ENCODE peak calls at places on chromosomes 2 and 18, in ten cellular contexts. One of them, this sample, is unnamed. For H3K9me3 and H4K20me1, the result is how much of the 10 kb centered on the place peaks cover.

GRCh38 chr2:199468561-199469513 is 11.1 kb upstream of the SATB2 start:
- DNase-seq in endothelial cell of umbilical vein: no peak
- DNase-seq in OCI-LY7: no peak
- DNase-seq in GM12878: no peak
- DNase-seq in H9: peak
- DNase-seq in neural progenitor cell: peak
- DNase-seq in PC-3: no peak
- DNase-seq in fibroblast of lung: no peak
- DNase-seq in HCT116: no peak
- DNase-seq in osteoblast: peak
- DNase-seq in this sample: no peak

GRCh38 chr2:231393149-231394131 is 2.1 kb upstream of the B3GNT7 start:
- DNase-seq in endothelial cell of umbilical vein: no peak
- DNase-seq in OCI-LY7: peak
- DNase-seq in GM12878: peak
- DNase-seq in H9: peak
- DNase-seq in neural progenitor cell: peak
- DNase-seq in PC-3: no peak
- DNase-seq in fibroblast of lung: no peak
- DNase-seq in HCT116: no peak
- DNase-seq in osteoblast: peak
- DNase-seq in this sample: no peak

GRCh38 chr2:84991404-84992151 is 20.6 kb downstream of the KCMF1 start:
- DNase-seq in endothelial cell of umbilical vein: peak
- DNase-seq in OCI-LY7: no peak
- DNase-seq in GM12878: no peak
- DNase-seq in H9: no peak
- DNase-seq in neural progenitor cell: no peak
- DNase-seq in PC-3: peak
- DNase-seq in fibroblast of lung: peak
- DNase-seq in HCT116: no peak
- DNase-seq in osteoblast: no peak
- DNase-seq in this sample: no peak

GRCh38 chr2:72235497-72236413 is 88.1 kb upstream of the CYP26B1 start:
- DNase-seq in endothelial cell of umbilical vein: no peak
- DNase-seq in OCI-LY7: no peak
- DNase-seq in GM12878: no peak
- DNase-seq in H9: no peak
- DNase-seq in neural progenitor cell: no peak
- DNase-seq in PC-3: no peak
- DNase-seq in fibroblast of lung: no peak
- DNase-seq in HCT116: no peak
- DNase-seq in osteoblast: no peak
- DNase-seq in this sample: no peak

GRCh38 chr2:47767880-47768609 is 14.9 kb upstream of the MSH6 start:
- DNase-seq in endothelial cell of umbilical vein: peak
- DNase-seq in OCI-LY7: peak
- DNase-seq in GM12878: no peak
- DNase-seq in H9: peak
- DNase-seq in neural progenitor cell: peak
- DNase-seq in PC-3: peak
- DNase-seq in fibroblast of lung: peak
- DNase-seq in HCT116: peak
- DNase-seq in osteoblast: peak
- DNase-seq in this sample: peak

GRCh38 chr2:101113441-101114267 is 37.5 kb downstream of the TBC1D8 start:
- DNase-seq in endothelial cell of umbilical vein: no peak
- DNase-seq in OCI-LY7: no peak
- DNase-seq in GM12878: no peak
- DNase-seq in H9: peak
- DNase-seq in neural progenitor cell: no peak
- DNase-seq in PC-3: peak
- DNase-seq in fibroblast of lung: peak
- DNase-seq in HCT116: peak
- DNase-seq in osteoblast: no peak
- DNase-seq in this sample: no peak

GRCh38 chr18:22056962-22057361 is 112.4 kb upstream of the GATA6 start:
- DNase-seq in endothelial cell of umbilical vein: no peak
- DNase-seq in OCI-LY7: no peak
- DNase-seq in GM12878: no peak
- DNase-seq in H9: no peak
- DNase-seq in neural progenitor cell: no peak
- DNase-seq in PC-3: peak
- DNase-seq in fibroblast of lung: no peak
- DNase-seq in HCT116: no peak
- DNase-seq in osteoblast: no peak
- DNase-seq in this sample: no peak

GRCh38 chr2:159137511-159138101 is 148.9 kb downstream of the WDSUB1 start:
- DNase-seq in endothelial cell of umbilical vein: no peak
- DNase-seq in OCI-LY7: no peak
- DNase-seq in GM12878: no peak
- DNase-seq in H9: no peak
- DNase-seq in neural progenitor cell: no peak
- DNase-seq in PC-3: peak
- DNase-seq in fibroblast of lung: no peak
- DNase-seq in HCT116: no peak
- DNase-seq in osteoblast: no peak
- DNase-seq in this sample: no peak

GRCh38 chr18:37270666-37271052 is 294.9 kb downstream of the CELF4 start:
- DNase-seq in endothelial cell of umbilical vein: no peak
- DNase-seq in OCI-LY7: no peak
- DNase-seq in GM12878: no peak
- DNase-seq in H9: no peak
- DNase-seq in neural progenitor cell: no peak
- DNase-seq in PC-3: no peak
- DNase-seq in fibroblast of lung: no peak
- DNase-seq in HCT116: no peak
- DNase-seq in osteoblast: peak
- DNase-seq in this sample: no peak

GRCh38 chr2:175068534-175068933 is 63.4 kb upstream of the CHN1 start:
- DNase-seq in endothelial cell of umbilical vein: no peak
- DNase-seq in OCI-LY7: no peak
- DNase-seq in GM12878: no peak
- DNase-seq in H9: no peak
- DNase-seq in neural progenitor cell: no peak
- DNase-seq in PC-3: no peak
- DNase-seq in fibroblast of lung: no peak
- DNase-seq in HCT116: no peak
- DNase-seq in osteoblast: no peak
- DNase-seq in this sample: no peak

GRCh38 chr2:147006724-147007123 is 838.1 kb upstream of the ACVR2A start:
- DNase-seq in endothelial cell of umbilical vein: no peak
- DNase-seq in OCI-LY7: no peak
- DNase-seq in GM12878: no peak
- DNase-seq in H9: no peak
- DNase-seq in neural progenitor cell: no peak
- DNase-seq in PC-3: no peak
- DNase-seq in fibroblast of lung: peak
- DNase-seq in HCT116: no peak
- DNase-seq in osteoblast: no peak
- DNase-seq in this sample: no peak

GRCh38 chr2:98514879-98515570 is 70.4 kb downstream of the INPP4A start:
- DNase-seq in endothelial cell of umbilical vein: peak
- DNase-seq in OCI-LY7: no peak
- DNase-seq in GM12878: no peak
- DNase-seq in H9: no peak
- DNase-seq in neural progenitor cell: no peak
- DNase-seq in PC-3: peak
- DNase-seq in fibroblast of lung: peak
- DNase-seq in HCT116: no peak
- DNase-seq in osteoblast: peak
- DNase-seq in this sample: peak

GRCh38 chr2:36695746-36696415 is 626 bp upstream of the VIT start:
- DNase-seq in endothelial cell of umbilical vein: peak
- DNase-seq in OCI-LY7: no peak
- DNase-seq in GM12878: no peak
- DNase-seq in H9: no peak
- DNase-seq in neural progenitor cell: no peak
- DNase-seq in PC-3: peak
- DNase-seq in fibroblast of lung: peak
- DNase-seq in HCT116: no peak
- DNase-seq in osteoblast: peak
- DNase-seq in this sample: no peak

GRCh38 chr2:86790134-86790827 is 432 bp downstream of the CD8A start:
- DNase-seq in endothelial cell of umbilical vein: no peak
- DNase-seq in OCI-LY7: no peak
- DNase-seq in GM12878: no peak
- DNase-seq in H9: peak
- DNase-seq in neural progenitor cell: peak
- DNase-seq in PC-3: no peak
- DNase-seq in fibroblast of lung: no peak
- DNase-seq in HCT116: no peak
- DNase-seq in osteoblast: peak
- DNase-seq in this sample: no peak

GRCh38 chr2:32064021-32064678 is 794 bp downstream of the SPAST start:
- DNase-seq in endothelial cell of umbilical vein: peak
- DNase-seq in OCI-LY7: peak
- DNase-seq in GM12878: no peak
- DNase-seq in H9: peak
- DNase-seq in neural progenitor cell: no peak
- DNase-seq in PC-3: no peak
- DNase-seq in fibroblast of lung: peak
- DNase-seq in HCT116: no peak
- DNase-seq in osteoblast: no peak
- DNase-seq in this sample: peak

GRCh38 chr2:200590090-200590489 is 4.3 kb downstream of the AOX1 start:
- DNase-seq in endothelial cell of umbilical vein: no peak
- DNase-seq in OCI-LY7: no peak
- DNase-seq in GM12878: no peak
- DNase-seq in H9: no peak
- DNase-seq in neural progenitor cell: no peak
- DNase-seq in PC-3: no peak
- DNase-seq in fibroblast of lung: peak
- DNase-seq in HCT116: no peak
- DNase-seq in osteoblast: no peak
- DNase-seq in this sample: no peak

GRCh38 chr2:33620-34019 is 12.7 kb downstream of the FAM110C start:
- DNase-seq in endothelial cell of umbilical vein: no peak
- DNase-seq in OCI-LY7: no peak
- DNase-seq in GM12878: no peak
- DNase-seq in H9: no peak
- DNase-seq in neural progenitor cell: no peak
- DNase-seq in PC-3: peak
- DNase-seq in fibroblast of lung: no peak
- DNase-seq in HCT116: peak
- DNase-seq in osteoblast: no peak
- DNase-seq in this sample: peak

GRCh38 chr2:30105556-30105955 is 41.3 kb upstream of the YPEL5 start:
- DNase-seq in endothelial cell of umbilical vein: no peak
- DNase-seq in OCI-LY7: no peak
- DNase-seq in GM12878: no peak
- DNase-seq in H9: no peak
- DNase-seq in neural progenitor cell: no peak
- DNase-seq in PC-3: no peak
- DNase-seq in fibroblast of lung: no peak
- DNase-seq in HCT116: no peak
- DNase-seq in osteoblast: no peak
- DNase-seq in this sample: no peak

DNA sequence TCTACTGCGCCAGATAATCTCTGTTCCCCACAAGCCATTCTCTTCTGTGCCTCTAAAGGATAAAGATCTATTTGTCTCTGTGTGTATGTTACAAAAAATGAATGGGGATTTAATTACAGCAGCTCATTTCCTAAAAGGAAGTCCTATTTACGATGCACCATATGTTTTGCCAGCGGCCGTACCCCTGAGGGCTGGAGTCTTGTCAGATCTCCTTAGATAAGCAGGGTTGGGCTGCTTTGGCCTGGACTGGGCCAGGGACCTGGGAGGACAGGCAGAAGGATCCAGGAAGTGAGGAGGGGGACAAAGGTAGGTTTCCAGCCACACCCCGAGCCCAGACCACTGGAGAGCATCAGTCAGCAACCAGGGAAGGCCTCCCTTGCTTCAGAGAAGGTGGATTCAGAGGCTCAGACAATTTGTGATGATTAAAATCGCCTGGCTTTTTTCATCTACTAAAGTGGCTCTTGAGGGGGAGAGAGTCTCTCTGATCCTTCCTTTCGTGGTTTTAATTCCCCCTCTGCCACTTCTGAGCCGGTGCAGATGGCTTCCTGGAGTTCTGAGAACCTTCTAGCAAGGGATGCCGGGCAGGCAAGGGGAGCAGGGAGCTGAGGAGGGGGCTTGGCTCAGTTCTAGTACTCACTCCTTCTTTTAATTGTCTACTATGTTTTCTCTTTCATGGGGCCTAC is 42.1 kb downstream of the MYCN start:
- DNase-seq in endothelial cell of umbilical vein: no peak
- DNase-seq in OCI-LY7: no peak
- DNase-seq in GM12878: no peak
- DNase-seq in H9: no peak
- DNase-seq in neural progenitor cell: no peak
- DNase-seq in PC-3: no peak
- DNase-seq in fibroblast of lung: no peak
- DNase-seq in HCT116: no peak
- DNase-seq in osteoblast: peak
- DNase-seq in this sample: no peak
- H3K9me3 ChIP-seq in endothelial cell of umbilical vein: under half
- H3K9me3 ChIP-seq in OCI-LY7: under half
- H3K9me3 ChIP-seq in GM12878: under half
- H3K9me3 ChIP-seq in H9: under half
- H3K9me3 ChIP-seq in neural progenitor cell: under half
- H3K9me3 ChIP-seq in PC-3: under half
- H3K9me3 ChIP-seq in fibroblast of lung: under half
- H3K9me3 ChIP-seq in HCT116: under half
- H3K9me3 ChIP-seq in osteoblast: under half
- H3K9me3 ChIP-seq in this sample: under half

GRCh38 chr2:60525859-60526258 is 27.6 kb downstream of the BCL11A start:
- DNase-seq in endothelial cell of umbilical vein: no peak
- DNase-seq in OCI-LY7: no peak
- DNase-seq in GM12878: no peak
- DNase-seq in H9: no peak
- DNase-seq in neural progenitor cell: no peak
- DNase-seq in PC-3: no peak
- DNase-seq in fibroblast of lung: no peak
- DNase-seq in HCT116: no peak
- DNase-seq in osteoblast: no peak
- DNase-seq in this sample: no peak
- H4K20me1 ChIP-seq in endothelial cell of umbilical vein: under half
- H4K20me1 ChIP-seq in OCI-LY7: under half
- H4K20me1 ChIP-seq in GM12878: under half
- H4K20me1 ChIP-seq in H9: under half
- H4K20me1 ChIP-seq in neural progenitor cell: under half
- H4K20me1 ChIP-seq in PC-3: under half
- H4K20me1 ChIP-seq in fibroblast of lung: under half
- H4K20me1 ChIP-seq in HCT116: under half
- H4K20me1 ChIP-seq in osteoblast: under half
- H4K20me1 ChIP-seq in this sample: under half

GRCh38 chr18:78733762-78734613 is 245.6 kb upstream of the SALL3 start:
- DNase-seq in endothelial cell of umbilical vein: no peak
- DNase-seq in OCI-LY7: no peak
- DNase-seq in GM12878: no peak
- DNase-seq in H9: no peak
- DNase-seq in neural progenitor cell: no peak
- DNase-seq in PC-3: no peak
- DNase-seq in fibroblast of lung: no peak
- DNase-seq in HCT116: no peak
- DNase-seq in osteoblast: no peak
- DNase-seq in this sample: no peak
- H3K9me3 ChIP-seq in endothelial cell of umbilical vein: under half
- H3K9me3 ChIP-seq in OCI-LY7: under half
- H3K9me3 ChIP-seq in GM12878: under half
- H3K9me3 ChIP-seq in H9: under half
- H3K9me3 ChIP-seq in neural progenitor cell: under half
- H3K9me3 ChIP-seq in PC-3: under half
- H3K9me3 ChIP-seq in fibroblast of lung: under half
- H3K9me3 ChIP-seq in HCT116: under half
- H3K9me3 ChIP-seq in osteoblast: under half
- H3K9me3 ChIP-seq in this sample: under half

GRCh38 chr2:26073830-26074229 is 39.9 kb downstream of the RAB10 start:
- DNase-seq in endothelial cell of umbilical vein: no peak
- DNase-seq in OCI-LY7: no peak
- DNase-seq in GM12878: no peak
- DNase-seq in H9: no peak
- DNase-seq in neural progenitor cell: no peak
- DNase-seq in PC-3: no peak
- DNase-seq in fibroblast of lung: no peak
- DNase-seq in HCT116: no peak
- DNase-seq in osteoblast: no peak
- DNase-seq in this sample: no peak
- H4K20me1 ChIP-seq in endothelial cell of umbilical vein: under half
- H4K20me1 ChIP-seq in OCI-LY7: under half
- H4K20me1 ChIP-seq in GM12878: under half
- H4K20me1 ChIP-seq in H9: under half
- H4K20me1 ChIP-seq in neural progenitor cell: half or more
- H4K20me1 ChIP-seq in PC-3: under half
- H4K20me1 ChIP-seq in fibroblast of lung: under half
- H4K20me1 ChIP-seq in HCT116: under half
- H4K20me1 ChIP-seq in osteoblast: under half
- H4K20me1 ChIP-seq in this sample: under half

This sample was measured in MM.1S.